ENCODE peak calls at places on chromosome 1, in nine cellular contexts. H is lower lobe of right lung; W is psoas muscle; D is spleen; S is GM23248; K is ovary; T is body of pancreas; G is iPS DF 6.9; I is CD8-positive, alpha-beta memory T cell. M is an unnamed sample.

GRCh38 chr1:209657140-209657879 is 5.1 kb upstream of the LAMB3 start:
- DNase-seq in S (peak), T (no peak), K (no peak), I (no peak), H (no peak), W (no peak), D (peak), G (no peak), M (no peak)

GRCh38 chr1:198047913-198048312 is 108.9 kb upstream of the NEK7 start:
- DNase-seq in S (no peak), T (no peak), K (no peak), D (no peak), I (no peak), H (no peak), W (no peak), G (no peak), M (no peak)

GRCh38 chr1:209537336-209538114 is 46.0 kb upstream of the CAMK1G start:
- DNase-seq in G (no peak), S (no peak), W (no peak), K (no peak), H (no peak), T (no peak), D (no peak), I (no peak), M (no peak)

GRCh38 chr1:43750083-43750482 is 42.7 kb downstream of the ST3GAL3 start:
- DNase-seq in S (peak), G (no peak), T (no peak), I (no peak), W (no peak), K (no peak), D (no peak), H (no peak), M (no peak)

GRCh38 chr1:172125250-172125649 is 284.0 kb downstream of the DNM3 start:
- DNase-seq in D (no peak), I (no peak), H (no peak), K (no peak), G (no peak), W (no peak), S (no peak), T (no peak), M (no peak)

GRCh38 chr1:183546427-183546826 is 43.8 kb downstream of the NCF2 start:
- DNase-seq in H (no peak), T (no peak), D (no peak), I (no peak), K (no peak), S (no peak), G (no peak), W (no peak), M (no peak)

GRCh38 chr1:151309851-151310323 is 17.3 kb downstream of the PI4KB start:
- DNase-seq in G (no peak), H (no peak), I (no peak), W (no peak), K (peak), T (peak), D (no peak), S (no peak), M (no peak)

GRCh38 chr1:232958067-232958466 is 7.7 kb downstream of the NTPCR start:
- DNase-seq in K (no peak), H (no peak), D (no peak), G (no peak), T (no peak), W (no peak), I (no peak), S (no peak), M (no peak)

GRCh38 chr1:221708076-221708571 is 33.8 kb downstream of the DUSP10 start:
- DNase-seq in W (no peak), K (no peak), G (no peak), D (no peak), I (peak), T (peak), H (no peak), S (peak), M (no peak)

GRCh38 chr1:228076796-228077430 is 5.6 kb upstream of the ARF1 start:
- DNase-seq in W (no peak), H (peak), T (no peak), D (no peak), I (no peak), K (peak), G (no peak), S (no peak), M (no peak)

GRCh38 chr1:241387216-241387615 is 30.2 kb upstream of the RGS7 start:
- DNase-seq in T (no peak), D (no peak), G (no peak), H (no peak), K (no peak), W (no peak), I (no peak), S (no peak), M (no peak)

GRCh38 chr1:9465640-9466039 is 73.6 kb upstream of the SLC25A33 start:
- DNase-seq in T (no peak), W (no peak), K (no peak), D (no peak), H (no peak), G (no peak), I (no peak), S (no peak), M (no peak)

GRCh38 chr1:228299901-228300300 is 92.1 kb downstream of the OBSCN start:
- DNase-seq in W (no peak), K (no peak), H (peak), D (peak), T (no peak), I (no peak), S (no peak), G (no peak), M (no peak)

GRCh38 chr1:214983126-214983869 is 99.2 kb upstream of the KCNK2 start:
- DNase-seq in K (no peak), W (no peak), G (no peak), H (no peak), D (no peak), S (peak), T (no peak), I (no peak), M (no peak)

GRCh38 chr1:167805041-167805556 is 83.3 kb downstream of the MPZL1 start:
- DNase-seq in H (no peak), S (no peak), I (no peak), T (no peak), K (no peak), D (no peak), W (no peak), G (no peak), M (no peak)

GRCh38 chr1:67645495-67646144 is 39.4 kb upstream of the GADD45A start:
- DNase-seq in H (no peak), W (peak), I (no peak), G (no peak), D (no peak), S (peak), T (peak), K (no peak), M (no peak)

GRCh38 chr1:4425892-4426291 is 228.5 kb upstream of the AJAP1 start:
- DNase-seq in S (peak), G (no peak), D (no peak), T (peak), W (no peak), K (no peak), I (no peak), H (no peak), M (no peak)

GRCh38 chr1:72140222-72140621 is 142.1 kb downstream of the NEGR1 start:
- DNase-seq in G (no peak), T (no peak), W (no peak), I (no peak), K (no peak), S (no peak), D (no peak), H (no peak), M (no peak)

GRCh38 chr1:55081188-55081904 is 42.0 kb downstream of the PCSK9 start:
- DNase-seq in T (no peak), I (no peak), D (no peak), G (no peak), K (no peak), W (no peak), S (peak), H (no peak), M (no peak)

GRCh38 chr1:224720216-224720615 is 104.1 kb downstream of the CNIH3 start:
- DNase-seq in T (no peak), D (no peak), G (no peak), K (no peak), S (no peak), I (no peak), W (no peak), H (no peak), M (no peak)

GRCh38 chr1:19825298-19825697 is 10.2 kb upstream of the RNF186 start:
- DNase-seq in T (peak), H (no peak), S (no peak), I (no peak), W (no peak), D (no peak), G (peak), K (no peak), M (no peak)

GRCh38 chr1:99659755-99660210 is 13.9 kb downstream of the PALMD start:
- DNase-seq in S (peak), W (no peak), I (no peak), H (no peak), K (no peak), D (no peak), T (no peak), G (no peak), M (no peak)

GRCh38 chr1:158246650-158247049 is 7.6 kb upstream of the CD1A start:
- DNase-seq in T (no peak), W (no peak), I (no peak), K (no peak), S (no peak), D (no peak), H (no peak), G (no peak), M (no peak)

GRCh38 chr1:66450847-66451246 is 83.1 kb upstream of the SGIP1 start:
- DNase-seq in S (no peak), G (no peak), D (no peak), T (no peak), I (no peak), H (no peak), K (no peak), W (no peak), M (no peak)

GRCh38 chr1:19328486-19328885 is 16.4 kb downstream of the SLC66A1 start:
- DNase-seq in T (no peak), K (no peak), I (no peak), G (no peak), H (no peak), W (peak), S (no peak), D (no peak), M (no peak)

GRCh38 chr1:109659997-109660755 is 4.3 kb downstream of the GSTM4 start:
- DNase-seq in G (no peak), K (peak), S (no peak), W (no peak), T (peak), D (no peak), H (no peak), I (no peak), M (no peak)

GRCh38 chr1:58035523-58035922 is 511.0 kb downstream of the OMA1 start:
- DNase-seq in I (no peak), G (no peak), K (no peak), H (no peak), D (no peak), T (no peak), W (no peak), S (peak), M (peak)

GRCh38 chr1:33359931-33360330 is 39.0 kb upstream of the A3GALT2 start:
- DNase-seq in I (no peak), D (no peak), T (no peak), K (no peak), W (no peak), H (no peak), G (no peak), S (no peak), M (no peak)

GRCh38 chr1:162548170-162548569 is 13.4 kb upstream of the UAP1 start:
- DNase-seq in S (peak), K (no peak), H (no peak), W (peak), D (no peak), I (peak), G (no peak), T (peak), M (no peak)

GRCh38 chr1:99565606-99566289 is 80.2 kb upstream of the PALMD start:
- DNase-seq in K (no peak), I (no peak), D (no peak), G (no peak), W (no peak), T (no peak), S (peak), H (no peak), M (no peak)

GRCh38 chr1:195820925-195821324 is 787.3 kb downstream of the KCNT2 start:
- DNase-seq in I (no peak), D (no peak), H (no peak), T (no peak), K (no peak), S (no peak), G (no peak), W (no peak), M (no peak)

GRCh38 chr1:234369784-234370183 is 3.5 kb upstream of the COA6 start:
- DNase-seq in I (no peak), G (no peak), D (no peak), S (peak), K (no peak), W (no peak), T (no peak), H (no peak), M (no peak)

GRCh38 chr1:200035956-200036615 is 8.6 kb downstream of the NR5A2 start:
- DNase-seq in I (no peak), D (no peak), H (no peak), S (no peak), W (no peak), K (no peak), T (no peak), G (no peak), M (no peak)

GRCh38 chr1:204523605-204524215 is 7.5 kb downstream of the MDM4 start:
- DNase-seq in S (no peak), W (no peak), D (no peak), G (no peak), H (no peak), I (no peak), T (no peak), K (no peak), M (no peak)

GRCh38 chr1:43147625-43148319 is 24.3 kb downstream of the EBNA1BP2 start:
- DNase-seq in W (peak), I (no peak), H (peak), G (peak), T (peak), S (peak), K (peak), D (no peak), M (peak)

GRCh38 chr1:61163794-61164193 is 81.4 kb downstream of the NFIA start:
- DNase-seq in I (no peak), H (no peak), W (no peak), D (no peak), S (peak), K (no peak), G (no peak), T (no peak), M (no peak)

GRCh38 chr1:182101415-182102041 is 40.0 kb upstream of the ZNF648 start:
- DNase-seq in T (peak), S (no peak), G (peak), I (no peak), W (no peak), K (no peak), H (peak), D (no peak), M (no peak)

GRCh38 chr1:39107891-39108290 is 81.7 kb downstream of the NDUFS5 start:
- DNase-seq in K (no peak), W (no peak), T (no peak), I (no peak), G (no peak), H (no peak), S (peak), D (no peak), M (no peak)

GRCh38 chr1:39109653-39110052 is 83.5 kb downstream of the NDUFS5 start:
- DNase-seq in G (no peak), W (no peak), I (no peak), K (no peak), T (no peak), H (no peak), D (no peak), S (no peak), M (no peak)

GRCh38 chr1:39105841-39106765 is 80.0 kb downstream of the NDUFS5 start:
- DNase-seq in I (peak), S (peak), W (peak), H (peak), T (peak), K (peak), D (peak), G (no peak), M (peak)

GRCh38 chr1:39105061-39105840 is 79.1 kb downstream of the NDUFS5 start:
- DNase-seq in H (peak), T (peak), S (peak), I (peak), D (peak), W (peak), K (peak), G (no peak), M (peak)

GRCh38 chr1:39106949-39107740 is 81.0 kb downstream of the NDUFS5 start:
- DNase-seq in K (peak), I (no peak), W (no peak), D (no peak), G (no peak), S (peak), T (no peak), H (no peak), M (no peak)
- H3K4me3 ChIP-seq in K (peak), I (no peak), W (peak), D (no peak), G (peak), S (peak), T (no peak), H (peak), M (no peak)

DNA sequence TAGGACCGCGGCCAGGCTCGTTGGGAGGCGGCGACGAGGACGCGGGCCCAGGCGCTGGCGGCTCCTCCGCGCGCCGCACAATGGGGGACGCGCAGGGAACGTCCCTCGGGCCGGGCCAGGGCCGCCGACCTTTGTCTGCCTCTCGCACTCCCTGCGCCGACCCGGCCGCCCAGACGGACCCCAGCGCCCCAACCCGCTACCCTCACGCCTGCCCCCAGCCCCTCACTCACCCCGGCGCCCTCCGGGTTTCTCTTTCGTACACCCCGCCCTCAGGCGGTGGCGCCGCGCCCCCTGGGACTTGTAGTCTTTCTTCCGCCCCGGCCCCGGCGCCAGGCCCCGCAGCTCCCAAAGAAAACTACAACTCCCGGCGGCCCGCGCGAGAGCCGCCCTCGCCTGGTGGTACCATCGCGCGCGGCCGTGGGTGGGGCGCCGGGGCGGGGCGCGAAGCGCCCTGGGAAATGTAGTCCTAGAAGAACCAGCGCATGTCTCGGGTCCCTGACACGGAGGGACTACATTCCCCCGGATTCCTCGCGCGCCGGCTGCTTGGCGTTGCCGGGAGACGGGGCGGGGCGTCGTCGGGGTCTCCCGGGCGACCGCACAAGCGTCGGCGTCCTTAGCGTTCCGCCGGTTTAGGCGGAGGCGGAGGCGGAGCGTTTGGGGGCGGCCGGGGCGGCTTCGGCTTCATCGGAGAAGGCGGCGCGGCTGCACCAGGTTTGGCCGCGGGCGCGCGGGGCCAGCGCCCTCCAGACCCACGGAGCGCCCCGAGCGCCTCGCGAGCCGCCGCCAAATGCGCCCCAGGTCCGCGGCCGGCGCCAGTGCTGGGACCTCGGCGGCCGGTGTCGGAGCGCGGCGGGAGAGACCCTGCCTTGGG is at the start of gene C1orf159:
- DNase-seq in W (peak), T (peak), S (peak), H (peak), K (peak), D (peak), I (peak), G (peak), M (peak)
- H3K4me3 ChIP-seq in W (peak), T (peak), S (peak), H (peak), K (peak), D (peak), I (peak), G (peak), M (peak)

DNA sequence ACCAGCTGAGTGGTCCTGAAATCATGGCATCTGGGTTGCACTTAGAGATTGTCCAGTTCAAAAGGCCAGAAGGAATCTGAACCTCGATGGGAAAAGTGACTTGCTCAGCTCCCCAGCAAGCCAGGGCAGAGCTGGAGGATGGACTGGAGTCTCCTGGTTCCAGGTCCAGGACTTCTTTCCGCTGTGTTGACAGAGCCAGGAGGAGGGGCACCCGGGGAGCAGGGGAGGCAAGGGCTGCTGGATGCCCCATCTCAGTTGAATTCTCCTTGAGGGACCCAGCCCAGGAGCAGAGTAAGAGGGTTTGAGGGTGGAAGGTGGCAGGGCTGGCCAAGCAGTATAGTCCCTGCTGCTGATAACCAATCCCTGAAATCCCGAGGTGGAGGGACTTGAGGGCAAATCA is 2.4 kb upstream of the ALPL start:
- DNase-seq in H (no peak), D (no peak), G (no peak), W (no peak), T (no peak), I (no peak), S (no peak), K (no peak), M (no peak)
- H3K4me3 ChIP-seq in H (no peak), D (no peak), G (no peak), W (no peak), T (no peak), I (no peak), S (no peak), K (no peak), M (no peak)

DNA sequence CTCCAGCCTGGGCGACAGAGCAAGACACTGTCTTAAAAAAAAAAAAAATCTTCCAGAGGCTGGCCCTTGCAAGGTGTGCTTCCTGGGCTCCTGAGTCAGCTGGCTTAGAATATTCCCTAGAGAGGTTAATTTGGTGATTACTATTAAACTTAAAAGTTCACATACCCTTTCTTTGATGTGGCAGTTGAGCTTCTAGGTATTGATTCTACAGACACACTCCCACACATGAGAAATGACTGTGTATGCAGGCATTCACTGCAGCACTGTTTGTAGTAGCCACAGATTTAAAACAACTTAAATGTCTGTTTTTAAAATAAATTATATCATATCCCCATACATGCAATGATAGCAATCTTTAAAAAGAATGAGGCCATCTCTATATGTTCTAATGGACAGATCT is 93.4 kb downstream of the GDAP2 start:
- DNase-seq in S (peak), W (no peak), G (no peak), I (no peak), H (no peak), T (no peak), D (no peak), K (no peak), M (no peak)
- H3K4me3 ChIP-seq in S (no peak), W (no peak), G (no peak), I (no peak), H (no peak), T (no peak), D (no peak), K (no peak), M (no peak)